ENCODE peak calls at places on chromosomes 5 and 9, in five cellular contexts. One of them, this sample, is unnamed.

GRCh38 chr5:1800470-1801060 is 642 bp upstream of the NDUFS6 start:
- DNase-seq in HCT116: no peak
- DNase-seq in prostate gland: no peak
- DNase-seq in breast epithelium: no peak
- DNase-seq in HL-60: no peak
- DNase-seq in this sample: no peak

GRCh38 chr5:139961435-139962157 is 81.5 kb downstream of the NRG2 start:
- DNase-seq in HCT116: no peak
- DNase-seq in prostate gland: no peak
- DNase-seq in breast epithelium: no peak
- DNase-seq in HL-60: no peak
- DNase-seq in this sample: no peak

GRCh38 chr5:55226027-55226933 is 835 bp downstream of the MCIDAS start:
- DNase-seq in HCT116: peak
- DNase-seq in prostate gland: peak
- DNase-seq in breast epithelium: no peak
- DNase-seq in HL-60: no peak
- DNase-seq in this sample: no peak

GRCh38 chr9:13377286-13377925 is 97.9 kb upstream of the MPDZ start:
- DNase-seq in HCT116: no peak
- DNase-seq in prostate gland: no peak
- DNase-seq in breast epithelium: no peak
- DNase-seq in HL-60: no peak
- DNase-seq in this sample: no peak

GRCh38 chr5:58231041-58231440 is 228.8 kb downstream of the PLK2 start:
- DNase-seq in HCT116: no peak
- DNase-seq in prostate gland: no peak
- DNase-seq in breast epithelium: no peak
- DNase-seq in HL-60: no peak
- DNase-seq in this sample: no peak

GRCh38 chr9:38061326-38061947 is 7.6 kb downstream of the SHB start:
- DNase-seq in HCT116: no peak
- DNase-seq in prostate gland: no peak
- DNase-seq in breast epithelium: no peak
- DNase-seq in HL-60: no peak
- DNase-seq in this sample: no peak

GRCh38 chr5:125455041-125455440 is 708.6 kb upstream of the ZNF608 start:
- DNase-seq in HCT116: no peak
- DNase-seq in prostate gland: no peak
- DNase-seq in breast epithelium: no peak
- DNase-seq in HL-60: no peak
- DNase-seq in this sample: no peak

GRCh38 chr5:81019748-81020147 is 59.6 kb downstream of the RASGRF2 start:
- DNase-seq in HCT116: no peak
- DNase-seq in prostate gland: no peak
- DNase-seq in breast epithelium: no peak
- DNase-seq in HL-60: no peak
- DNase-seq in this sample: no peak

GRCh38 chr9:103789686-103790085 is 304.4 kb upstream of the SMC2 start:
- DNase-seq in HCT116: no peak
- DNase-seq in prostate gland: no peak
- DNase-seq in breast epithelium: no peak
- DNase-seq in HL-60: no peak
- DNase-seq in this sample: no peak

GRCh38 chr5:10762776-10763500 is 1.9 kb upstream of the DAP start:
- DNase-seq in HCT116: no peak
- DNase-seq in prostate gland: peak
- DNase-seq in breast epithelium: no peak
- DNase-seq in HL-60: no peak
- DNase-seq in this sample: no peak

GRCh38 chr5:18944771-18945170 is 1043.2 kb downstream of the CDH18 start:
- DNase-seq in HCT116: no peak
- DNase-seq in prostate gland: no peak
- DNase-seq in breast epithelium: no peak
- DNase-seq in HL-60: no peak
- DNase-seq in this sample: no peak

GRCh38 chr9:127140181-127140580 is 17.7 kb upstream of the ANGPTL2 start:
- DNase-seq in HCT116: no peak
- DNase-seq in prostate gland: no peak
- DNase-seq in breast epithelium: no peak
- DNase-seq in HL-60: no peak
- DNase-seq in this sample: no peak

GRCh38 chr5:101580591-101580990 is 677.5 kb upstream of the ST8SIA4 start:
- DNase-seq in HCT116: no peak
- DNase-seq in prostate gland: no peak
- DNase-seq in breast epithelium: no peak
- DNase-seq in HL-60: no peak
- DNase-seq in this sample: no peak

GRCh38 chr5:5351288-5352089 is 71.0 kb upstream of the ICE1 start:
- DNase-seq in HCT116: peak
- DNase-seq in prostate gland: no peak
- DNase-seq in breast epithelium: no peak
- DNase-seq in HL-60: peak
- DNase-seq in this sample: no peak

GRCh38 chr5:15807248-15807647 is 307.3 kb downstream of the FBXL7 start:
- DNase-seq in HCT116: no peak
- DNase-seq in prostate gland: no peak
- DNase-seq in breast epithelium: no peak
- DNase-seq in HL-60: no peak
- DNase-seq in this sample: no peak

GRCh38 chr9:121830441-121831140 is 179.2 kb downstream of the DAB2IP start:
- DNase-seq in HCT116: no peak
- DNase-seq in prostate gland: no peak
- DNase-seq in breast epithelium: peak
- DNase-seq in HL-60: no peak
- DNase-seq in this sample: no peak

GRCh38 chr9:119349548-119349947 is 19.7 kb downstream of the BRINP1 start:
- DNase-seq in HCT116: no peak
- DNase-seq in prostate gland: no peak
- DNase-seq in breast epithelium: no peak
- DNase-seq in HL-60: no peak
- DNase-seq in this sample: no peak

GRCh38 chr5:107930092-107930491 is 259.4 kb upstream of the EFNA5 start:
- DNase-seq in HCT116: no peak
- DNase-seq in prostate gland: no peak
- DNase-seq in breast epithelium: no peak
- DNase-seq in HL-60: no peak
- DNase-seq in this sample: no peak

GRCh38 chr5:91419571-91420537 is 36.7 kb upstream of the ARRDC3 start:
- DNase-seq in HCT116: peak
- DNase-seq in prostate gland: peak
- DNase-seq in breast epithelium: peak
- DNase-seq in HL-60: no peak
- DNase-seq in this sample: no peak

GRCh38 chr5:179455320-179455719 is 95.0 kb upstream of the RUFY1 start:
- DNase-seq in HCT116: no peak
- DNase-seq in prostate gland: no peak
- DNase-seq in breast epithelium: no peak
- DNase-seq in HL-60: no peak
- DNase-seq in this sample: no peak

GRCh38 chr5:177557041-177557647 is 2.8 kb upstream of the FAM193B start:
- DNase-seq in HCT116: no peak
- DNase-seq in prostate gland: no peak
- DNase-seq in breast epithelium: no peak
- DNase-seq in HL-60: no peak
- DNase-seq in this sample: no peak

GRCh38 chr5:18732556-18733479 is 1098.6 kb downstream of the TAF11L14 start:
- DNase-seq in HCT116: no peak
- DNase-seq in prostate gland: no peak
- DNase-seq in breast epithelium: no peak
- DNase-seq in HL-60: no peak
- DNase-seq in this sample: no peak

GRCh38 chr5:1781726-1782384 is 17.8 kb downstream of the MRPL36 start:
- DNase-seq in HCT116: no peak
- DNase-seq in prostate gland: no peak
- DNase-seq in breast epithelium: peak
- DNase-seq in HL-60: no peak
- DNase-seq in this sample: no peak

GRCh38 chr5:99544326-99544725 is 615.5 kb upstream of the CHD1 start:
- DNase-seq in HCT116: no peak
- DNase-seq in prostate gland: no peak
- DNase-seq in breast epithelium: no peak
- DNase-seq in HL-60: no peak
- DNase-seq in this sample: no peak

GRCh38 chr9:80556631-80557030 is 984.9 kb downstream of the TLE4 start:
- DNase-seq in HCT116: no peak
- DNase-seq in prostate gland: no peak
- DNase-seq in breast epithelium: no peak
- DNase-seq in HL-60: no peak
- DNase-seq in this sample: no peak

GRCh38 chr5:132267931-132268501 is 10.5 kb downstream of the PDLIM4 start:
- DNase-seq in HCT116: no peak
- DNase-seq in prostate gland: no peak
- DNase-seq in breast epithelium: no peak
- DNase-seq in HL-60: no peak
- DNase-seq in this sample: no peak

GRCh38 chr5:74945561-74946165 is 79.5 kb upstream of the FAM169A start:
- DNase-seq in HCT116: no peak
- DNase-seq in prostate gland: no peak
- DNase-seq in breast epithelium: no peak
- DNase-seq in HL-60: no peak
- DNase-seq in this sample: no peak

GRCh38 chr5:139809331-139809810 is 13.8 kb downstream of the PSD2 start:
- DNase-seq in HCT116: no peak
- DNase-seq in prostate gland: no peak
- DNase-seq in breast epithelium: no peak
- DNase-seq in HL-60: no peak
- DNase-seq in this sample: no peak

GRCh38 chr5:110612778-110613396 is 113.6 kb downstream of the TMEM232 start:
- DNase-seq in HCT116: no peak
- DNase-seq in prostate gland: no peak
- DNase-seq in breast epithelium: no peak
- DNase-seq in HL-60: no peak
- DNase-seq in this sample: no peak

GRCh38 chr5:72584466-72584865 is 77.3 kb upstream of the ZNF366 start:
- DNase-seq in HCT116: no peak
- DNase-seq in prostate gland: no peak
- DNase-seq in breast epithelium: no peak
- DNase-seq in HL-60: no peak
- DNase-seq in this sample: no peak

GRCh38 chr9:76732341-76732958 is 31.8 kb upstream of the PCA3 start:
- DNase-seq in HCT116: no peak
- DNase-seq in prostate gland: no peak
- DNase-seq in breast epithelium: no peak
- DNase-seq in HL-60: no peak
- DNase-seq in this sample: no peak

GRCh38 chr5:135843571-135844337 is 9.3 kb downstream of the SLC25A48 start:
- DNase-seq in HCT116: peak
- DNase-seq in prostate gland: no peak
- DNase-seq in breast epithelium: no peak
- DNase-seq in HL-60: no peak
- DNase-seq in this sample: no peak

GRCh38 chr5:65102826-65103673 is 334.3 kb downstream of the CWC27 start:
- DNase-seq in HCT116: no peak
- DNase-seq in prostate gland: peak
- DNase-seq in breast epithelium: peak
- DNase-seq in HL-60: no peak
- DNase-seq in this sample: peak

DNA sequence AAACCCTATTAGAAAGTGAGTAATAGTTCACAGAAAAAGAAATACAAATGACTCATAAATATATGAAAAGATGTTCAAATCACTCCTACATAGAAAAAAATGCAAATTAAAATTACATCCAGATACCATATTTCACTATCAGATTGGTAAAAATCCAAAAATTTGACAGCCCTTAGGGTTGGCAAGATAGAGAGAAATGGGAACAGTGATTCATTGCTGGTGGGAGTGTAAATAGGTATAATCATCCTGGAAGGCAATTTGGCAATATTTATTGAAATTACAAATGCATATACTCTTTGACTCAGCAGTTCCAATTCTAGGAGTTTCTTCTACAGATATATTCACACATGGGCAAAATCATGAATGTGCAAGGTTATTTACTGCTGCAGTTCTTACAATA is 273.5 kb downstream of the NR2F1-AS1 start:
- DNase-seq in HCT116: no peak
- DNase-seq in prostate gland: no peak
- DNase-seq in breast epithelium: no peak
- DNase-seq in HL-60: no peak
- DNase-seq in this sample: no peak
- TF ChIP-seq POLR2AphosphoS5 in HCT116: no peak
- TF ChIP-seq POLR2AphosphoS5 in prostate gland: no peak
- TF ChIP-seq POLR2AphosphoS5 in breast epithelium: no peak
- TF ChIP-seq POLR2AphosphoS5 in HL-60: no peak
- TF ChIP-seq POLR2AphosphoS5 in this sample: no peak

GRCh38 chr9:129023036-129023907 is 4.9 kb downstream of the SH3GLB2 start:
- DNase-seq in HCT116: no peak
- DNase-seq in prostate gland: no peak
- DNase-seq in breast epithelium: no peak
- DNase-seq in HL-60: no peak
- DNase-seq in this sample: no peak
- TF ChIP-seq POLR2AphosphoS5 in HCT116: no peak
- TF ChIP-seq POLR2AphosphoS5 in prostate gland: no peak
- TF ChIP-seq POLR2AphosphoS5 in breast epithelium: no peak
- TF ChIP-seq POLR2AphosphoS5 in HL-60: no peak
- TF ChIP-seq POLR2AphosphoS5 in this sample: no peak

GRCh38 chr5:172521338-172521932 is 67.1 kb upstream of the SH3PXD2B start:
- DNase-seq in HCT116: no peak
- DNase-seq in prostate gland: no peak
- DNase-seq in breast epithelium: no peak
- DNase-seq in HL-60: no peak
- DNase-seq in this sample: no peak

GRCh38 chr5:172523146-172523745 is 68.9 kb upstream of the SH3PXD2B start:
- DNase-seq in HCT116: no peak
- DNase-seq in prostate gland: no peak
- DNase-seq in breast epithelium: no peak
- DNase-seq in HL-60: no peak
- DNase-seq in this sample: no peak

GRCh38 chr5:172527559-172527958 is 73.2 kb upstream of the SH3PXD2B start:
- DNase-seq in HCT116: no peak
- DNase-seq in prostate gland: no peak
- DNase-seq in breast epithelium: no peak
- DNase-seq in HL-60: no peak
- DNase-seq in this sample: no peak

GRCh38 chr5:172525633-172526360 is 71.5 kb upstream of the SH3PXD2B start:
- DNase-seq in HCT116: no peak
- DNase-seq in prostate gland: no peak
- DNase-seq in breast epithelium: no peak
- DNase-seq in HL-60: no peak
- DNase-seq in this sample: no peak

GRCh38 chr5:172524573-172525021 is 70.3 kb upstream of the SH3PXD2B start:
- DNase-seq in HCT116: no peak
- DNase-seq in prostate gland: no peak
- DNase-seq in breast epithelium: no peak
- DNase-seq in HL-60: no peak
- DNase-seq in this sample: no peak
- TF ChIP-seq POLR2AphosphoS5 in HCT116: no peak
- TF ChIP-seq POLR2AphosphoS5 in prostate gland: no peak
- TF ChIP-seq POLR2AphosphoS5 in breast epithelium: no peak
- TF ChIP-seq POLR2AphosphoS5 in HL-60: no peak
- TF ChIP-seq POLR2AphosphoS5 in this sample: no peak

GRCh38 chr9:116187570-116188170 is 34.1 kb downstream of the PAPPA start:
- DNase-seq in HCT116: no peak
- DNase-seq in prostate gland: no peak
- DNase-seq in breast epithelium: no peak
- DNase-seq in HL-60: no peak
- DNase-seq in this sample: no peak

GRCh38 chr9:116178481-116179211 is 25.1 kb downstream of the PAPPA start:
- DNase-seq in HCT116: no peak
- DNase-seq in prostate gland: no peak
- DNase-seq in breast epithelium: no peak
- DNase-seq in HL-60: no peak
- DNase-seq in this sample: no peak

GRCh38 chr9:116181853-116182610 is 28.4 kb downstream of the PAPPA start:
- DNase-seq in HCT116: no peak
- DNase-seq in prostate gland: no peak
- DNase-seq in breast epithelium: no peak
- DNase-seq in HL-60: no peak
- DNase-seq in this sample: no peak
- TF ChIP-seq POLR2AphosphoS5 in HCT116: no peak
- TF ChIP-seq POLR2AphosphoS5 in prostate gland: no peak
- TF ChIP-seq POLR2AphosphoS5 in breast epithelium: no peak
- TF ChIP-seq POLR2AphosphoS5 in HL-60: no peak
- TF ChIP-seq POLR2AphosphoS5 in this sample: no peak

This sample was measured in GM12892.